ENCODE peak calls at places on chromosome 21, in five cellular contexts. G, W, T, L and U are unnamed samples.
A peak's percentile ranks its signal among the peaks of the same experiment; 100 is the strongest.

GRCh38 chr21:26388731-26389231 is 184.3 kb downstream of the CYYR1 start:
- DNase-seq in G (no peak), W (no peak), T (no peak), L (peak; percentile 55), U (no peak)

GRCh38 chr21:31151156-31151555 is 112.9 kb upstream of the KRTAP19-8 start:
- DNase-seq in G (no peak), W (no peak), T (no peak), L (no peak), U (no peak)

GRCh38 chr21:18384771-18385170 is 18.8 kb downstream of the TMPRSS15 start:
- DNase-seq in G (no peak), W (no peak), T (no peak), L (no peak), U (no peak)

GRCh38 chr21:43703068-43703880 is 15.7 kb upstream of the PDXK start:
- DNase-seq in G (no peak), W (peak; percentile 80), T (peak; percentile 57), L (no peak), U (no peak)

GRCh38 chr21:32921632-32922230 is 104.0 kb upstream of the OLIG2 start:
- DNase-seq in G (no peak), W (peak; percentile 37), T (no peak), L (no peak), U (peak; percentile 47)

GRCh38 chr21:31201548-31201947 is 142.5 kb downstream of the TIAM1 start:
- DNase-seq in G (no peak), W (no peak), T (no peak), L (no peak), U (peak; percentile 74)

GRCh38 chr21:31204801-31205200 is 139.3 kb downstream of the TIAM1 start:
- DNase-seq in G (no peak), W (no peak), T (no peak), L (no peak), U (no peak)

GRCh38 chr21:35926003-35926541 is 134.3 kb downstream of the SETD4 start:
- DNase-seq in G (no peak), W (no peak), T (no peak), L (no peak), U (no peak)

GRCh38 chr21:25506887-25507286 is 100.4 kb downstream of the MRPL39 start:
- DNase-seq in G (no peak), W (no peak), T (no peak), L (peak; percentile 15), U (no peak)

DNA sequence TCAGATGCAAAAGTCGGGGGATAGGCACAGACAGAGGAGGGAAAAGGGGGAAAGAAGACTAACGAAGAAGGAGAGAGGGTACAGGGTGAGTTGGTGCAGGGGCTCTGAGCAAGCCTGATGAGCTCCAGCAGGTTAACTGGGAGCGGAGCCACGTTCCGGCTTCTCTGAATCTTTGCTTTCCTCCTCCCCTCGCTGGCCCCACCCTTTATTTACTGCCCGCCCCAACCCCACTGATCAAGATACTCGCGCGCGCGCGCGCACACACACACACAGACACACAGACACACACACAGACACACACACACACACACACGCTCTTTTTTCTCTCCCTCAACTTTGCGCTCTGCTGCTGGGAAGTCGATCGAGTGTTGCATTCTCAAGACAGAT is at the start of gene GRIK1:
- DNase-seq in G (no peak), W (no peak), T (no peak), L (no peak), U (no peak)
- TF ChIP-seq POLR2AphosphoS5 in G (no peak), W (no peak), T (no peak), L (no peak), U (no peak)

DNA sequence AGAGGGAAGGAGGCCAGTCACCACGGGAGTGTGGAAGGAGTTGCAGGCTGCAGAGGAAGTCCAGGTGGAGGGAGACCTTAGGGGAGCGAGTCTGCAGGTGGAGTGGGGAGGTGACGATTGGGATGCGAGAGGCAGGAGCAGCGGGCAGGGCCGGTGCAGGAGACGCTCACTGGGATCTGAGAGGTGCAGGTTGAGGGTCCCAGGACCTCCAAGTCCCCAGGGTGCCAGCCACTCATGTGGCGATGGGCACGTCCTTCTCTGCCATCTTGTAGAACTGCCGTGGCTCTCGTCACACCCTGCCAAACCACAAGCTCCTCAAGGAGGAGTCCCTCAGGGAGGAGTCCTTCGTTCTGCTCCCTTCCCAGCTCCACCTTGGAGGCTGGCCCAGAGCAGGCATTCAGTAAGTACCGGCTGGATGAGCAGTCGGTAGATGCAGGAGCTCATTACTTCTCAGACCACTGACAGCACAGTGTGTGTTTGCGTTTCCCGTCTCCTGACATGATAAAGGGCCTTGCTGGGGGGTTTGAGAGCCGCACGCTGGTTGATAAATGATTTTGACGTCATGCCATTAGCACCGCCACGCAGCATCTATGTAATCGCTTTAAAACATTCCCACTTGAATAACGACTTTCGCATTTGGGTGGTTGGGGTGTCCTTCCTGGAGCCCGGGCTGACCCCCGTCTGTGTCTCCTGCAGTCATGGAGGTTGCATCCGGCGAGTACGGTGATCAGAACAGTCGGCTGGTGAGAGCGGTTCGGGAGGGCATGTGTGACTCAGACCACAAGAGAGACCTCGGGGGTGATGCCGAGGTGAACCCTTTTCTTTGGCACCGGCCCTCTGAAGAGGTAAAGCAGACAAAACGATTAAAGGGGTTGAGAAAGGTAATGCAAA is 27.8 kb downstream of the TFF3 start:
- DNase-seq in G (no peak), W (no peak), T (no peak), L (no peak), U (no peak)
- TF ChIP-seq POLR2AphosphoS5 in G (no peak), W (no peak), T (no peak), L (no peak), U (no peak)

GRCh38 chr21:34514576-34515135 is 2.6 kb upstream of the KCNE1 start:
- DNase-seq in G (no peak), W (no peak), T (no peak), L (no peak), U (no peak)
- TF ChIP-seq POLR2AphosphoS5 in G (no peak), W (no peak), T (no peak), L (no peak), U (no peak)

GRCh38 chr21:38927776-38928175 is 122.0 kb downstream of the ETS2 start:
- DNase-seq in G (no peak), W (no peak), T (no peak), L (no peak), U (no peak)

GRCh38 chr21:38924954-38925353 is 119.2 kb downstream of the ETS2 start:
- DNase-seq in G (no peak), W (no peak), T (no peak), L (no peak), U (no peak)

GRCh38 chr21:38929137-38929536 is 123.4 kb downstream of the ETS2 start:
- DNase-seq in G (no peak), W (no peak), T (no peak), L (no peak), U (no peak)

GRCh38 chr21:38922474-38922873 is 116.7 kb downstream of the ETS2 start:
- DNase-seq in G (no peak), W (no peak), T (no peak), L (no peak), U (no peak)

GRCh38 chr21:38925923-38926322 is 120.2 kb downstream of the ETS2 start:
- DNase-seq in G (no peak), W (peak; percentile 45), T (no peak), L (no peak), U (no peak)
- TF ChIP-seq POLR2AphosphoS5 in G (no peak), W (peak; percentile 66), T (no peak), L (no peak), U (no peak)

GRCh38 chr21:44962481-44962966 is 22.7 kb downstream of the SLX9 start:
- DNase-seq in G (no peak), W (no peak), T (no peak), L (no peak), U (no peak)
- TF ChIP-seq POLR2AphosphoS5 in G (no peak), W (peak; percentile 74), T (no peak), L (no peak), U (no peak)

GRCh38 chr21:28220670-28221069 is 772.0 kb downstream of the LTN1 start:
- DNase-seq in G (no peak), W (no peak), T (no peak), L (no peak), U (no peak)
- TF ChIP-seq POLR2AphosphoS5 in G (no peak), W (no peak), T (no peak), L (no peak), U (no peak)

DNA sequence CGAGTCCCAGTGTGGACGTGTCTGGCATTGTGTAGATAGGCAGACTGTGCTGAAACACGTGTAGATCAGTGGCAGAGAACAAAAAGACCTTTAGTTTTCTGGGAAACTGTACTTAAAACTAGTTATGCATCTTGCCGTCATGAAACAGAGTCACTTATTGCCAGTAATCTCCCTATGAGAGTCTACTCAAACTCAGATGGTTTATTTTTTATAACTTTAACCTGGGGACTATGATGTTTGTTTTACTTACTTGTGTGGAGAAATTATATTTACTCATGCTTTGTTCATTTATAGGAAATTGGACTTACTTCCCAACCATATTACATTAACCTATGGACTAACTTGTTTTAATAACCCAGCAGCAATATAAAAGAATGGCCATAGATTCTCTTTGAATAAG is 54.1 kb upstream of the ABCG1 start:
- DNase-seq in G (no peak), W (no peak), T (no peak), L (no peak), U (no peak)
- TF ChIP-seq POLR2AphosphoS5 in G (no peak), W (no peak), T (no peak), L (no peak), U (no peak)

GRCh38 chr21:45887121-45887611 is 94.4 kb upstream of the COL6A1 start:
- DNase-seq in G (no peak), W (no peak), T (no peak), L (no peak), U (no peak)
- TF ChIP-seq POLR2AphosphoS5 in G (no peak), W (no peak), T (no peak), L (no peak), U (no peak)

DNA sequence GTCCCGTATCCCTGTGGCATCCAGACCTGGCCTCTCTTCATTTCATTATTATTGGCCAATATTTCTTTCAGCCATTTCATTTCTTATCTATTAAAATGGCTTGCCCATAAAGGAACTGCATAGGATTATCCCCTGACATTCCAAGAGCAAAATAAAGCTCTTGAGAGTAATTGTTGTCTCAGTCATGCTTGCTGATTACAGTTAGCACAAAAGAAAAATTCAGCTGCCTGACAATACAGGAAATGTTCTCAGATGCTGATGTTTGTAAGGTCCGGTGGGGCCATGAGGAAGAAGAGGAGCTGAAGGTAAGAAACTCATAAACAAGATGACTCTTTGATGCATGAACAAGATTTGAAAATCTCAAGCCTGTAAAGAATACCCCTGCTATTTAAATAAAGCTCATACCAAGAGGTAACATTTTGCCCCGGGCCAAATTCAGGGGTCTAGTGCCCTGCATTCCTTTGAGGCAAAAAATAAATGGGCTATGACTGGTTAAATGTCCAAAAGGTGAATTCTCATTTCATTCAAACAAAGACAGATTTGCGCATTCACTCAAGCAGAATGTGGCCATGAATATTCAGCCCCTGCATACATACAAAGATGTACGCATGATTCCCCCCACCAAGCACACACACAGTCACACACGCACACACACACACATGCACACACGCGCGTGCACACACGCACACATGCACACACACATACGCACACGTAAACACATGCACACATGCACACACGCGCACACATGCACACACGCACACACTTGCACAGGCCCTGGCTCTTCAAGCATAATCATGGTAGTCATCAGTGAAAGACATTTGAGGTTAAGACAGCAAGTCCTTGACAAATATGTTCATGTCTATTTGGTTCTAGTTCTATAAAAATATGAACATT is 44.8 kb downstream of the KCNJ15 start:
- DNase-seq in G (no peak), W (no peak), T (no peak), L (no peak), U (no peak)
- TF ChIP-seq POLR2AphosphoS5 in G (no peak), W (no peak), T (no peak), L (no peak), U (no peak)